ENCODE peak calls at places on chromosomes 6 and 20, in ten cellular contexts. X is lower lobe of right lung; E is HFF-Myc; B is pancreas; G is upper lobe of right lung; T is Peyer's patch; Z is lung; I is CD8-positive, alpha-beta T cell; R is astrocyte; V is right lobe of liver. A is an unnamed sample.

GRCh38 chr6:134787261-134787871 is 162.5 kb downstream of the ALDH8A1 start:
- DNase-seq in X (no peak), E (no peak), B (no peak), G (no peak), T (no peak), Z (no peak), I (no peak), R (peak), V (no peak), A (no peak)

GRCh38 chr6:140968062-140968461 is 1164.7 kb upstream of the GJE1 start:
- DNase-seq in X (no peak), E (no peak), B (no peak), G (no peak), T (no peak), Z (no peak), I (no peak), R (no peak), V (no peak), A (no peak)

GRCh38 chr20:6711950-6712634 is 55.4 kb upstream of the BMP2 start:
- DNase-seq in X (peak), E (no peak), B (no peak), G (peak), T (no peak), Z (peak), I (no peak), R (no peak), V (peak), A (no peak)

GRCh38 chr6:166423051-166423745 is 40.5 kb upstream of the MPC1 start:
- DNase-seq in X (no peak), E (no peak), B (no peak), G (peak), T (no peak), Z (no peak), I (no peak), R (no peak), V (no peak), A (peak)

GRCh38 chr6:118171852-118172251 is 264.8 kb downstream of the SLC35F1 start:
- DNase-seq in X (no peak), E (no peak), B (no peak), G (no peak), T (no peak), Z (no peak), I (no peak), R (no peak), V (no peak), A (no peak)

GRCh38 chr6:79463721-79464120 is 73.5 kb downstream of the LCA5 start:
- DNase-seq in X (no peak), E (no peak), B (no peak), G (no peak), T (no peak), Z (no peak), I (no peak), R (no peak), V (no peak), A (no peak)

GRCh38 chr6:121630716-121631115 is 195.3 kb downstream of the GJA1 start:
- DNase-seq in X (no peak), E (no peak), B (no peak), G (no peak), T (no peak), Z (no peak), I (no peak), R (no peak), V (no peak), A (no peak)

GRCh38 chr6:26251354-26252081 is 113.5 kb upstream of the BTN3A2 start:
- DNase-seq in X (peak), E (peak), B (no peak), G (peak), T (peak), Z (no peak), I (peak), R (peak), V (no peak), A (peak)

GRCh38 chr20:64130876-64131275 is 23.5 kb upstream of the NPBWR2 start:
- DNase-seq in X (peak), E (no peak), B (peak), G (no peak), T (no peak), Z (no peak), I (no peak), R (no peak), V (peak), A (no peak)

GRCh38 chr6:328184-328670 is 35.9 kb downstream of the DUSP22 start:
- DNase-seq in X (peak), E (peak), B (no peak), G (no peak), T (peak), Z (no peak), I (no peak), R (peak), V (no peak), A (peak)

GRCh38 chr6:84979541-84979940 is 215.1 kb upstream of the TBX18 start:
- DNase-seq in X (no peak), E (no peak), B (no peak), G (no peak), T (no peak), Z (no peak), I (no peak), R (no peak), V (no peak), A (no peak)

GRCh38 chr20:62516345-62516744 is 40.5 kb upstream of the GATA5 start:
- DNase-seq in X (no peak), E (no peak), B (no peak), G (no peak), T (no peak), Z (no peak), I (no peak), R (no peak), V (no peak), A (no peak)
- TF ChIP-seq CTCF in X (no peak), E (peak), B (no peak), G (no peak), T (peak), Z (no peak), I (no peak), R (no peak), V (peak), A (no peak)

DNA sequence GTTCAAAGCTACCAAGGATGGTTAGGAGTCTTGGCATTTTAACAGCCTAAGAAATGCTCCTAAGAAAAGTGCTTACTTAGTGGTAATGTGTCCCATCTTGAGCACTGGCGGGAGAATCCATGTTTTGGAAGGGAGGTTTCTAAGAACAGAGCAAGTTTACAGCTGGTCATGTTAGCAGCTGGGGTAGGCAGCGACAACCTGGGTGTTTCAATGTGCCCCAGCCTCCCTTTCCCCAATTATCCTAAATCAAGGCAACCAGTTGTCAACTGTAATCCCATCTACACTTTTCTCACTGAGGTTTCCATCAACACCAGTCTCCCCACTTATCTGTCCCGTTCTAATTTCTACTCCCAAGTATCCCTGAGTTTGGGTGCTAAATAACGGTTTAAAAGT is 1.7 kb upstream of the JAG1 start:
- DNase-seq in X (no peak), E (no peak), B (no peak), G (no peak), T (no peak), Z (no peak), I (no peak), R (no peak), V (no peak), A (no peak)
- H3K4me3 ChIP-seq in X (peak), E (no peak), B (peak), G (peak), T (peak), Z (no peak), I (no peak), R (peak), V (no peak), A (no peak)

DNA sequence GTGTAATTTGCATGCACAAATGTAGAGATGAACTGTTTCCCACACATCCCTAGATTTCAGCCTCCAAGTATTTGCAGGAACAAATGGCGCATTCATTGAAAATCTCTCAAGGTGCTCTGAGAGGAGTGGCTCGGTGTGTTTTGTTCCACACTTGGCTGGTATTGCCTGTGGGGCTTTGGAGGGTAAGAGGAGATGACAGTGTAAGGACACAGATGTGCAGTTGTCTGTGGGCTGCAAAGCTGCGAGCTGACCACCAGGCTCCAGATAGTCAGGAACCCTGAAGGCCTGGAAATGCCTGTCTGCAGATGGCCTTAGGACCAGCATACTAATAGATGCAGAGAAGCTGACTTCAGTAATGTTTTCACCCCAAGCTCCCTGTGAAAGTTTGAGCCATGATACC is 57.7 kb upstream of the PBOV1 start:
- DNase-seq in X (no peak), E (no peak), B (no peak), G (no peak), T (no peak), Z (no peak), I (no peak), R (no peak), V (no peak), A (no peak)
- TF ChIP-seq CTCF in X (no peak), E (no peak), B (no peak), G (no peak), T (no peak), Z (no peak), I (no peak), R (no peak), V (no peak), A (no peak)

GRCh38 chr6:146032387-146032786 is 3.5 kb downstream of the GRM1 start:
- DNase-seq in X (no peak), E (no peak), B (no peak), G (no peak), T (no peak), Z (no peak), I (no peak), R (no peak), V (no peak), A (no peak)
- H3K4me3 ChIP-seq in X (no peak), E (no peak), B (no peak), G (no peak), T (no peak), Z (no peak), I (no peak), R (no peak), V (no peak), A (no peak)

GRCh38 chr6:17600527-17601388 is 656 bp downstream of the FAM8A1 start:
- DNase-seq in X (peak), E (no peak), B (peak), G (peak), T (peak), Z (peak), I (peak), R (no peak), V (peak), A (peak)
- TF ChIP-seq CTCF in X (no peak), E (no peak), B (no peak), G (no peak), T (no peak), Z (no peak), I (no peak), R (no peak), V (no peak), A (no peak)

DNA sequence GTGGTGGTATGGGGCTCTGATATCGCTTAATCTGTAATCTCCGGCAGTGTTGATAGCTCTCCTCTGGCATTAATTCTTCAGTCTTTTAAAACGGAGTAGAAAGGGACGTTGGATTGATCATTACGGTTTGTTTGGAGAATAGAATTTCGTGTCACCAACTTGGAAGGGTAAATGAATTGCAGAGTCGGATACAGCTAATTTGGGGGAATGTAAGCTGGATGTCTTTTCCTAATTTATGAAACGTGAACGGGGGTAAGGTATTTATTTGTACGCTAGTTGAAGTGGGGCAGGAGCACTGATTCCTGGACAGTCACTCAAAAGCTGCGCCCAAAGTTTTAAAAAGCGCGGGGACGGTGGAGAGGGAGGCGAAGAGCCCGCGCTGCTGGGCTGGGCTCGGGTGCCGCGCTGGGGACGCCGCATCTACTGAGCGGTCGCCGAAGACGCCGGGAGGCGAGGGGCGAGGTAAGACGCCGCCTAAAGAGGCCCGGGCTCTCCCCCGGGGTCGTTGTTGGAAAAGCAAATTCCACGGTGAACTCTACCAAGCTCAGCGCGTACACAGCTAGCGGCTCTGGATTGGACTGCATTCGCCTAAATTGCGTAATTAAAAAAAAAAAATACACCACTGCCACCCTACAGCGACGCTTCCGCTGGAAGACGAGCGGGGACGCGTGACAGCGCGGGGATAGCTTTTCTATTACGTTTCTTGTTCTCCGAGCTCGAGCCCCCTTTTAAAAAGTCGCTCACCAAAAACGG is 92.2 kb upstream of the PRDM1 start:
- DNase-seq in X (peak), E (no peak), B (peak), G (peak), T (peak), Z (no peak), I (no peak), R (no peak), V (peak), A (peak)
- H3K4me3 ChIP-seq in X (peak), E (peak), B (peak), G (peak), T (peak), Z (peak), I (peak), R (peak), V (peak), A (peak)

GRCh38 chr20:3786126-3786484 is 435 bp downstream of the CENPB start:
- DNase-seq in X (peak), E (no peak), B (peak), G (peak), T (peak), Z (no peak), I (peak), R (peak), V (peak), A (no peak)
- TF ChIP-seq CTCF in X (no peak), E (no peak), B (no peak), G (no peak), T (no peak), Z (no peak), I (no peak), R (no peak), V (no peak), A (no peak)

DNA sequence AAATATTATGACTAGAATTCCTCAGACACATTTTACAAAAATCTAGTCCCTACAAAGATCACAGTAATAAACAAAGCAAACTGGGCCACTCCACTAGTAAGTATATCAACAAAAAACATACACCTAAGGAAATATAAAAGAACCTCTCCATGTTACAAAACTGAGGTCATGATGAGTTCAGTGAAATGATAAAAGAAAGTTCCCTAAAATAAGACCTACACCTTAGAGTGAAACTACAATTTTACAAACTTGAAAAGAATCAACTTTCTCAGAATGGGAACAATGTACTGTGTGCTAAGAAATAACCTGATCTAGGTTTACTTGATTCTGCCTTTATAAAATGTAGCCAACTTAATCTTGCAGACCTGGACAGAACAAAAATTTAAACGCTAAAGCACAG is 2.0 kb downstream of the RALGAPA2 start:
- DNase-seq in X (no peak), E (no peak), B (no peak), G (no peak), T (no peak), Z (no peak), I (no peak), R (no peak), V (no peak), A (no peak)
- H3K4me3 ChIP-seq in X (peak), E (no peak), B (peak), G (peak), T (peak), Z (no peak), I (peak), R (no peak), V (peak), A (no peak)